ENCODE peak calls at places on chromosomes 3 and 15, in four cellular contexts. X is HCEC 1CT, N is C1 segment of cervical spinal cord, W is NCI-H1092 treated with DMSO at 0.1 percent for 48 hours. O is an unnamed sample.

GRCh38 chr15:39304201-39304841 is 276.6 kb upstream of the THBS1 start:
- DNase-seq in X (peak; percentile 90), N (no peak), W (no peak), O (no peak)

GRCh38 chr3:128969993-128970740 is 23.7 kb downstream of the CFAP92 start:
- DNase-seq in X (peak; percentile 33), N (no peak), W (peak; percentile 58), O (peak; percentile 9)

GRCh38 chr3:121809249-121809648 is 25.6 kb downstream of the IQCB1 start:
- DNase-seq in X (no peak), N (no peak), W (no peak), O (no peak)

GRCh38 chr15:37038716-37039106 is 61.6 kb downstream of the MEIS2 start:
- DNase-seq in X (no peak), N (no peak), W (peak; percentile 0), O (no peak)

GRCh38 chr15:77027111-77027696 is 32.3 kb downstream of the PSTPIP1 start:
- DNase-seq in X (no peak), N (no peak), W (no peak), O (no peak)

GRCh38 chr3:38153986-38154608 is 11.2 kb upstream of the OXSR1 start:
- DNase-seq in X (peak; percentile 77), N (no peak), W (no peak), O (no peak)

GRCh38 chr3:99965077-99965476 is 147.4 kb downstream of the CMSS1 start:
- DNase-seq in X (peak; percentile 70), N (no peak), W (no peak), O (no peak)

GRCh38 chr3:50317303-50317702 is 5.2 kb downstream of the HYAL2 start:
- DNase-seq in X (no peak), N (no peak), W (no peak), O (no peak)

GRCh38 chr3:187714404-187714979 is 12.1 kb upstream of the RTP2 start:
- DNase-seq in X (peak; percentile 48), N (peak; percentile 59), W (peak; percentile 60), O (peak; percentile 84)

GRCh38 chr3:131749826-131750225 is 247.1 kb upstream of the MRPL3 start:
- DNase-seq in X (no peak), N (no peak), W (no peak), O (no peak)

GRCh38 chr15:100650685-100651084 is 48.3 kb downstream of the ASB7 start:
- DNase-seq in X (no peak), N (no peak), W (no peak), O (no peak)

GRCh38 chr3:137906985-137907649 is 102.8 kb upstream of the CLDN18 start:
- DNase-seq in X (no peak), N (no peak), W (no peak), O (peak; percentile 90)

GRCh38 chr3:195807681-195808121 is 4.0 kb downstream of the MUC4 start:
- DNase-seq in X (no peak), N (peak; percentile 14), W (no peak), O (no peak)

GRCh38 chr3:182973047-182973446 is 7.3 kb downstream of the DCUN1D1 start:
- DNase-seq in X (peak; percentile 38), N (no peak), W (no peak), O (no peak)

GRCh38 chr3:159432721-159433300 is 555.8 kb upstream of the IL12A start:
- DNase-seq in X (peak; percentile 42), N (peak; percentile 6), W (no peak), O (no peak)

GRCh38 chr15:99365232-99365631 is 114.0 kb downstream of the LRRC28 start:
- DNase-seq in X (no peak), N (no peak), W (no peak), O (no peak)

GRCh38 chr3:125512135-125512920 is 7.7 kb downstream of the SNX4 start:
- DNase-seq in X (peak; percentile 69), N (no peak), W (peak; percentile 8), O (peak; percentile 91)

GRCh38 chr15:46567968-46568367 is 933.1 kb downstream of the SQOR start:
- DNase-seq in X (no peak), N (no peak), W (no peak), O (no peak)

GRCh38 chr3:110738531-110738930 is 333.1 kb upstream of the NECTIN3 start:
- DNase-seq in X (peak; percentile 45), N (no peak), W (no peak), O (no peak)

GRCh38 chr15:100461049-100461448 is 67.7 kb downstream of the CERS3 start:
- DNase-seq in X (no peak), N (no peak), W (no peak), O (no peak)

GRCh38 chr15:48283361-48284157 is 47.7 kb upstream of the DUT start:
- DNase-seq in X (no peak), N (no peak), W (no peak), O (peak; percentile 63)

GRCh38 chr3:143084856-143085731 is 34.5 kb upstream of the CHST2 start:
- DNase-seq in X (peak; percentile 59), N (no peak), W (no peak), O (no peak)

GRCh38 chr3:87191641-87192040 is 35.5 kb upstream of the CHMP2B start:
- DNase-seq in X (no peak), N (no peak), W (no peak), O (no peak)

GRCh38 chr15:30023798-30024295 is 58.9 kb upstream of the GOLGA8J start:
- DNase-seq in X (no peak), N (no peak), W (no peak), O (no peak)

GRCh38 chr3:188817103-188817919 is 354.5 kb upstream of the TPRG1 start:
- DNase-seq in X (no peak), N (no peak), W (no peak), O (no peak)

GRCh38 chr15:34043813-34044212 is 4.8 kb upstream of the AVEN start:
- DNase-seq in X (no peak), N (no peak), W (no peak), O (no peak)

GRCh38 chr15:39953521-39953920 is 19.6 kb downstream of the EIF2AK4 start:
- DNase-seq in X (no peak), N (no peak), W (no peak), O (no peak)

GRCh38 chr3:112514527-112515128 is 15.4 kb upstream of the BTLA start:
- DNase-seq in X (no peak), N (no peak), W (no peak), O (no peak)

GRCh38 chr3:188827593-188827992 is 344.2 kb upstream of the TPRG1 start:
- DNase-seq in X (no peak), N (no peak), W (no peak), O (no peak)

GRCh38 chr15:75597667-75598341 is 18.7 kb upstream of the PTPN9 start:
- DNase-seq in X (no peak), N (no peak), W (no peak), O (no peak)

GRCh38 chr3:112394008-112394616 is 61.2 kb downstream of the CD200 start:
- DNase-seq in X (no peak), N (peak; percentile 2), W (no peak), O (no peak)

GRCh38 chr15:101078669-101079323 is 159.6 kb downstream of the LRRK1 start:
- DNase-seq in X (no peak), N (no peak), W (no peak), O (no peak)

GRCh38 chr15:90819390-90819789 is 49.0 kb upstream of the FURIN start:
- DNase-seq in X (no peak), N (no peak), W (no peak), O (no peak)

GRCh38 chr3:12148183-12148940 is 10.3 kb downstream of the TIMP4 start:
- DNase-seq in X (no peak), N (no peak), W (no peak), O (no peak)

GRCh38 chr15:32104061-32104980 is 74.0 kb downstream of the CHRNA7 start:
- DNase-seq in X (no peak), N (no peak), W (no peak), O (no peak)

GRCh38 chr15:70186152-70186551 is 88.4 kb upstream of the TLE3 start:
- DNase-seq in X (no peak), N (no peak), W (no peak), O (peak; percentile 88)

GRCh38 chr15:38196116-38196515 is 56.5 kb upstream of the SPRED1 start:
- DNase-seq in X (no peak), N (no peak), W (no peak), O (no peak)

GRCh38 chr15:83365370-83365938 is 81.0 kb upstream of the BNC1 start:
- DNase-seq in X (peak; percentile 66), N (peak; percentile 41), W (no peak), O (peak; percentile 66)

GRCh38 chr3:172126741-172127140 is 87.4 kb downstream of the FNDC3B start:
- DNase-seq in X (peak; percentile 35), N (no peak), W (no peak), O (no peak)

GRCh38 chr3:117016359-117016758 is 306.8 kb downstream of the TUSC7 start:
- DNase-seq in X (no peak), N (no peak), W (peak; percentile 5), O (peak; percentile 48)

O was measured in NCI-H524.